ENCODE peak calls at places on chromosomes 3 and 15, in ten cellular contexts. Z, R, W, I, J, P, D, L, O and B are unnamed samples.

GRCh38 chr3:150751781-150752263 is 11.1 kb downstream of the SIAH2 start:
- DNase-seq in D (no peak), P (no peak), I (no peak), W (peak), O (peak), Z (no peak), J (no peak), L (no peak), R (no peak), B (no peak)

GRCh38 chr3:57961177-57961827 is 46.9 kb upstream of the FLNB start:
- DNase-seq in Z (no peak), I (no peak), P (no peak), W (no peak), L (no peak), O (no peak), D (no peak), J (no peak), R (no peak), B (no peak)

GRCh38 chr3:127234784-127235183 is 41.9 kb downstream of the PRR23E start:
- DNase-seq in Z (no peak), W (no peak), P (no peak), J (no peak), D (no peak), R (no peak), L (no peak), I (no peak), O (no peak), B (no peak)

GRCh38 chr3:32309653-32310242 is 71.3 kb downstream of the CMTM8 start:
- DNase-seq in W (no peak), Z (no peak), R (no peak), L (no peak), D (no peak), J (no peak), I (no peak), P (no peak), O (no peak), B (no peak)

GRCh38 chr15:84671211-84671610 is 13.2 kb upstream of the NMB start:
- DNase-seq in Z (no peak), D (peak), J (no peak), O (no peak), P (no peak), R (no peak), I (no peak), L (no peak), W (no peak), B (peak)

GRCh38 chr3:149621218-149622005 is 36.4 kb downstream of the WWTR1 start:
- DNase-seq in Z (no peak), O (no peak), J (no peak), R (no peak), D (peak), L (no peak), P (no peak), I (no peak), W (no peak), B (peak)

GRCh38 chr15:74037171-74038117 is 42.9 kb downstream of the PML start:
- DNase-seq in P (no peak), R (no peak), D (no peak), Z (no peak), W (no peak), L (no peak), O (no peak), I (no peak), J (no peak), B (no peak)

GRCh38 chr15:91118796-91119590 is 18.9 kb downstream of the SV2B start:
- DNase-seq in O (no peak), D (no peak), P (no peak), Z (no peak), I (peak), R (no peak), W (no peak), L (no peak), J (no peak), B (no peak)

GRCh38 chr15:64334530-64334929 is 21.4 kb downstream of the CSNK1G1 start:
- DNase-seq in R (no peak), Z (no peak), I (peak), W (no peak), J (no peak), P (no peak), L (no peak), D (no peak), O (no peak), B (no peak)

GRCh38 chr15:99197861-99198260 is 51.5 kb downstream of the TTC23 start:
- DNase-seq in I (no peak), Z (no peak), D (no peak), P (no peak), L (no peak), J (no peak), W (no peak), R (no peak), O (no peak), B (no peak)

GRCh38 chr3:32310336-32310735 is 71.9 kb downstream of the CMTM8 start:
- DNase-seq in Z (no peak), P (no peak), L (no peak), D (no peak), W (no peak), O (no peak), J (no peak), I (no peak), R (no peak), B (no peak)

GRCh38 chr15:48143856-48144255 is 23.1 kb downstream of the SLC24A5 start:
- DNase-seq in Z (no peak), J (no peak), P (no peak), O (no peak), W (no peak), L (no peak), R (no peak), I (no peak), D (no peak), B (no peak)

GRCh38 chr3:12194669-12195161 is 36.0 kb upstream of the TIMP4 start:
- DNase-seq in P (no peak), L (no peak), O (peak), Z (no peak), I (peak), D (peak), J (no peak), R (no peak), W (peak), B (no peak)

GRCh38 chr3:160106905-160107861 is 118.0 kb upstream of the C3orf80 start:
- DNase-seq in O (peak), L (no peak), J (no peak), I (no peak), W (no peak), P (no peak), R (no peak), D (no peak), Z (no peak), B (no peak)

GRCh38 chr15:89196994-89197393 is 24.4 kb downstream of the RLBP1 start:
- DNase-seq in L (no peak), J (no peak), Z (no peak), O (peak), P (no peak), W (no peak), I (no peak), D (no peak), R (no peak), B (no peak)

GRCh38 chr3:45124379-45124778 is 21.8 kb downstream of the CDCP1 start:
- DNase-seq in D (peak), J (no peak), O (no peak), W (no peak), R (no peak), L (no peak), P (no peak), Z (no peak), I (no peak), B (no peak)

GRCh38 chr15:37891754-37892368 is 42.6 kb upstream of the TMCO5A start:
- DNase-seq in P (peak), I (peak), R (no peak), O (no peak), W (peak), Z (peak), J (no peak), L (no peak), D (peak), B (peak)

GRCh38 chr3:67462185-67462584 is 192.2 kb downstream of the SUCLG2 start:
- DNase-seq in D (no peak), W (no peak), J (no peak), L (no peak), O (no peak), R (no peak), I (no peak), Z (no peak), P (no peak), B (no peak)

GRCh38 chr3:179324270-179324754 is 1.5 kb downstream of the ZNF639 start:
- DNase-seq in R (no peak), W (peak), O (no peak), P (peak), D (peak), Z (no peak), J (no peak), I (no peak), L (no peak), B (no peak)

GRCh38 chr3:30934208-30934550 is 39.7 kb upstream of the GADL1 start:
- DNase-seq in P (peak), O (no peak), R (no peak), I (peak), W (peak), J (no peak), Z (no peak), D (peak), L (no peak), B (peak)

GRCh38 chr3:172080503-172080902 is 41.1 kb downstream of the FNDC3B start:
- DNase-seq in O (no peak), I (no peak), W (no peak), R (no peak), Z (no peak), J (no peak), P (no peak), L (no peak), D (no peak), B (no peak)

GRCh38 chr3:19254189-19254588 is 105.9 kb downstream of the KCNH8 start:
- DNase-seq in D (no peak), W (no peak), J (no peak), I (no peak), P (no peak), R (no peak), L (no peak), O (no peak), Z (no peak), B (no peak)

GRCh38 chr3:125061170-125061569 is 5.4 kb upstream of the HEG1 start:
- DNase-seq in J (no peak), R (no peak), I (no peak), D (peak), L (peak), O (no peak), Z (no peak), W (no peak), P (no peak), B (no peak)

GRCh38 chr15:63350178-63350621 is 31.4 kb downstream of the CA12 start:
- DNase-seq in L (peak), W (no peak), J (no peak), P (no peak), R (no peak), I (no peak), Z (no peak), D (peak), O (no peak), B (no peak)

GRCh38 chr15:45448516-45448915 is 70.2 kb upstream of the GATM start:
- DNase-seq in L (no peak), J (no peak), W (no peak), D (no peak), P (no peak), Z (no peak), O (no peak), R (no peak), I (no peak), B (no peak)

GRCh38 chr3:14471690-14472089 is 68.5 kb downstream of the GRIP2 start:
- DNase-seq in D (no peak), I (no peak), O (no peak), L (no peak), Z (no peak), J (no peak), R (no peak), P (no peak), W (no peak), B (no peak)
- H3K27ac ChIP-seq in D (no peak), I (no peak), O (no peak), L (peak), Z (no peak), J (no peak), R (no peak), P (no peak), W (no peak), B (peak)

DNA sequence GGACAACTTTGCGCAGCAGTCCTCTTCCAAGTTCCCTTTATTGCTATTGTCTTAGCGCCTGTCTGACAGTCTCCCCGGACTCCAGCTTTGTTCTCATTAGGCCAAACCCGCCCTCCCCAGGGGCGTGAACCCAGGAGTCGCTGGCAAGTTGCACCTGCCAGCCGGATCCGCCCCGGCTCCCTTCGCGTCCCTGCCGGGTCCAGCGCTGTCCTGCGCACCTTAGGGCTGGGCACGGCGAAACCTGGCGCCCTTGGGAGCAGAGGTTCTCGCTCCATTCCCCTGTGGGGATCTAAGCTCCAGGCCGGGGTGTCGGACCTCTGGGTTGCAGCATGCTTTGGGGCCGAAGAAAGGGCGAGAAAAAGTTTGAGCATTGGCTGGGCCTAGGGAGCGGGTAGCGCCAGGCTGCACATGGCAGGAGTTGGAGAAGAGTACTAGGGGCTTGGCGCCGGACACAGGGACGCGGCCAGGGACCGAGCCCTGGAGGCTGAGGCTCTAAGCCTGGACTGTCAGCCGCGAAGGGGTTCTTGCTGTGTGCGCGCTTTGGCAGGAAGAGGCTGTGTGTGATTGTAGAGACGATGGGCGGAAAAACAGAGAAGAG is 335.1 kb upstream of the THRB start:
- DNase-seq in O (peak), L (no peak), Z (no peak), R (no peak), J (peak), W (no peak), D (peak), I (peak), P (peak), B (no peak)
- H3K4me3 ChIP-seq in O (peak), L (peak), Z (peak), R (peak), J (peak), W (no peak), D (peak), I (peak), P (peak), B (no peak)

GRCh38 chr15:24760066-24760465 is 84.5 kb downstream of the NPAP1 start:
- DNase-seq in Z (no peak), O (no peak), J (no peak), D (no peak), I (no peak), R (no peak), P (no peak), L (no peak), W (no peak), B (no peak)
- H3K27ac ChIP-seq in Z (no peak), O (no peak), J (no peak), D (no peak), I (no peak), R (no peak), P (no peak), L (no peak), W (no peak), B (no peak)

GRCh38 chr3:188946837-188947236 is 224.9 kb upstream of the TPRG1 start:
- DNase-seq in Z (no peak), I (no peak), D (peak), L (no peak), O (no peak), J (peak), P (no peak), W (no peak), R (no peak), B (no peak)
- H3K4me3 ChIP-seq in Z (peak), I (peak), D (no peak), L (peak), O (peak), J (peak), P (peak), W (peak), R (peak), B (no peak)

GRCh38 chr3:71360170-71360569 is 223.4 kb downstream of the FOXP1 start:
- DNase-seq in R (no peak), Z (no peak), L (no peak), O (no peak), J (no peak), W (no peak), P (no peak), I (no peak), D (no peak), B (no peak)

GRCh38 chr3:71360694-71361093 is 222.8 kb downstream of the FOXP1 start:
- DNase-seq in W (no peak), P (no peak), R (no peak), L (no peak), O (no peak), I (no peak), D (no peak), J (no peak), Z (no peak), B (no peak)

GRCh38 chr3:71356272-71356671 is 227.3 kb downstream of the FOXP1 start:
- DNase-seq in D (no peak), W (no peak), P (no peak), J (no peak), Z (no peak), R (no peak), O (no peak), L (no peak), I (no peak), B (no peak)

GRCh38 chr3:71358243-71358642 is 225.3 kb downstream of the FOXP1 start:
- DNase-seq in O (no peak), L (no peak), J (no peak), D (no peak), I (no peak), Z (no peak), R (no peak), W (no peak), P (no peak), B (no peak)

DNA sequence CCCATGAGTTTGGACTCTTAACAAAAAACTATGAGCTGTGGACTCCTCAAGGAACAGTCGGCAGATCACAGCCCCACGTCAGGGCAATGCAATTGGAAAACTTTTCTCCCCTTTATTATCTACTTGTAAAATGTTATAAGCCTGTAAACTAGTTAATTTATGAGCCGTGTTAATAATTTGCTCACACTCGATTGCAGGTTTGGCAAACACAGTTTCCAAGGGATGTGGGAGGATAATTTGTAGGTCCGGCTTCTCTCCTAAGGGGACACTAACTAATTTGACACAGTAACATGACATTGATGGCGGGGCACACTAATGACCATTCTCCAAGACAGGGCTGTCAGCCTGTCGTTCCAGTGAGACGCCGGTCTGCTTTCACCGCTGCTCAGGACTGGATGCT is 222.2 kb downstream of the FOXP1 start:
- DNase-seq in O (no peak), J (no peak), P (no peak), Z (no peak), D (no peak), R (no peak), I (no peak), L (no peak), W (no peak), B (no peak)
- H3K27ac ChIP-seq in O (no peak), J (no peak), P (no peak), Z (no peak), D (no peak), R (no peak), I (no peak), L (no peak), W (no peak), B (no peak)

GRCh38 chr3:39965997-39966396 is 156.6 kb downstream of the MYRIP start:
- DNase-seq in P (no peak), I (peak), L (no peak), W (no peak), O (no peak), R (no peak), D (peak), J (no peak), Z (no peak), B (no peak)

GRCh38 chr3:39960515-39961403 is 151.3 kb downstream of the MYRIP start:
- DNase-seq in I (no peak), W (no peak), R (no peak), O (no peak), D (peak), J (no peak), L (no peak), P (no peak), Z (no peak), B (no peak)

GRCh38 chr3:39962566-39962965 is 153.2 kb downstream of the MYRIP start:
- DNase-seq in I (no peak), P (no peak), L (no peak), R (no peak), O (no peak), D (peak), J (no peak), W (no peak), Z (no peak), B (no peak)

GRCh38 chr3:39965461-39965860 is 156.1 kb downstream of the MYRIP start:
- DNase-seq in Z (no peak), L (no peak), I (peak), W (no peak), J (no peak), O (no peak), D (no peak), P (no peak), R (no peak), B (no peak)

DNA sequence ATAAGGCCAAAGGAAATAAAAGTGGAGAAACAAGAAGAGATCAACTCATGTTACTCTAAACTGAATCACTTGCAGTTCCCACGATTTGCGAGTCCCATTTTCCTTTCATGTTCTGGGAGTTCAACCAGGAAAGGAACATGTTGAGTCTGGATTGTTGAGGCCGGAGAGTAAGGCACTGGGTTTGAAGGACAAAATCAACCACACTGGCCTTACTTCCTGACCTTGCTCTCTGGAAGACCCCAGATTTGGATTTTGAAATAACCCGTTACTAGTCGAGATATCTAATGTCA is 151.9 kb downstream of the MYRIP start:
- DNase-seq in R (no peak), L (no peak), J (no peak), Z (no peak), P (no peak), W (no peak), I (no peak), D (peak), O (no peak), B (no peak)
- H3K4me3 ChIP-seq in R (no peak), L (no peak), J (no peak), Z (no peak), P (no peak), W (no peak), I (no peak), D (no peak), O (no peak), B (no peak)

GRCh38 chr3:183529717-183530116 is 25.8 kb downstream of the KLHL6 start:
- DNase-seq in D (no peak), O (no peak), W (no peak), J (no peak), P (no peak), Z (no peak), I (no peak), L (no peak), R (no peak), B (no peak)
- H3K27ac ChIP-seq in D (no peak), O (no peak), W (no peak), J (no peak), P (no peak), Z (no peak), I (no peak), L (peak), R (no peak), B (no peak)